ENCODE peak calls at places on chromosomes 13 and 19, in seven cellular contexts. One of them, this sample, is unnamed. For H3K4me1, the result is how much of the 10 kb centered on the place peaks cover.

GRCh38 chr19:35433448-35433847 is 14.6 kb upstream of the FFAR2 start:
- DNase-seq in CD8-positive, alpha-beta memory T cell: no peak
- DNase-seq in ovary: no peak
- DNase-seq in psoas muscle: no peak
- DNase-seq in tibial nerve: no peak
- DNase-seq in heart right ventricle: no peak
- DNase-seq in PC-9: no peak
- DNase-seq in this sample: no peak

GRCh38 chr19:38392707-38393308 is 4.3 kb downstream of the SPRED3 start:
- DNase-seq in CD8-positive, alpha-beta memory T cell: no peak
- DNase-seq in ovary: no peak
- DNase-seq in heart right ventricle: no peak
- DNase-seq in tibial nerve: no peak
- DNase-seq in psoas muscle: no peak
- DNase-seq in PC-9: no peak
- DNase-seq in this sample: no peak

GRCh38 chr13:33509642-33510229 is 224.2 kb upstream of the STARD13 start:
- DNase-seq in heart right ventricle: peak
- DNase-seq in ovary: no peak
- DNase-seq in CD8-positive, alpha-beta memory T cell: no peak
- DNase-seq in tibial nerve: no peak
- DNase-seq in psoas muscle: peak
- DNase-seq in PC-9: no peak
- DNase-seq in this sample: no peak

GRCh38 chr13:35712907-35713685 is 236.6 kb upstream of the MAB21L1 start:
- DNase-seq in psoas muscle: no peak
- DNase-seq in ovary: no peak
- DNase-seq in PC-9: peak
- DNase-seq in heart right ventricle: no peak
- DNase-seq in CD8-positive, alpha-beta memory T cell: no peak
- DNase-seq in tibial nerve: no peak
- DNase-seq in this sample: no peak

GRCh38 chr13:21694831-21695230 is 24.0 kb downstream of the FGF9 start:
- DNase-seq in heart right ventricle: no peak
- DNase-seq in psoas muscle: no peak
- DNase-seq in tibial nerve: no peak
- DNase-seq in CD8-positive, alpha-beta memory T cell: no peak
- DNase-seq in ovary: no peak
- DNase-seq in PC-9: no peak
- DNase-seq in this sample: no peak

GRCh38 chr19:33905937-33906577 is 109.4 kb downstream of the KCTD15 start:
- DNase-seq in psoas muscle: peak
- DNase-seq in tibial nerve: peak
- DNase-seq in ovary: peak
- DNase-seq in CD8-positive, alpha-beta memory T cell: no peak
- DNase-seq in heart right ventricle: peak
- DNase-seq in PC-9: no peak
- DNase-seq in this sample: no peak

GRCh38 chr19:2331601-2332246 is 3.2 kb downstream of the SPPL2B start:
- DNase-seq in CD8-positive, alpha-beta memory T cell: no peak
- DNase-seq in PC-9: no peak
- DNase-seq in psoas muscle: no peak
- DNase-seq in heart right ventricle: peak
- DNase-seq in tibial nerve: no peak
- DNase-seq in ovary: no peak
- DNase-seq in this sample: no peak

GRCh38 chr19:36547001-36547732 is 19.1 kb upstream of the ZNF260 start:
- DNase-seq in PC-9: peak
- DNase-seq in CD8-positive, alpha-beta memory T cell: no peak
- DNase-seq in psoas muscle: no peak
- DNase-seq in ovary: no peak
- DNase-seq in tibial nerve: no peak
- DNase-seq in heart right ventricle: no peak
- DNase-seq in this sample: no peak

GRCh38 chr13:74026753-74027152 is 107.5 kb downstream of the KLF12 start:
- DNase-seq in psoas muscle: no peak
- DNase-seq in ovary: no peak
- DNase-seq in tibial nerve: no peak
- DNase-seq in PC-9: no peak
- DNase-seq in heart right ventricle: no peak
- DNase-seq in CD8-positive, alpha-beta memory T cell: peak
- DNase-seq in this sample: peak

GRCh38 chr13:24226762-24227161 is 66.2 kb downstream of the SPATA13 start:
- DNase-seq in CD8-positive, alpha-beta memory T cell: no peak
- DNase-seq in ovary: no peak
- DNase-seq in PC-9: no peak
- DNase-seq in psoas muscle: no peak
- DNase-seq in tibial nerve: no peak
- DNase-seq in heart right ventricle: no peak
- DNase-seq in this sample: no peak

GRCh38 chr13:72599148-72599743 is 128.2 kb downstream of the MZT1 start:
- DNase-seq in heart right ventricle: no peak
- DNase-seq in tibial nerve: no peak
- DNase-seq in CD8-positive, alpha-beta memory T cell: no peak
- DNase-seq in ovary: no peak
- DNase-seq in PC-9: no peak
- DNase-seq in psoas muscle: no peak
- DNase-seq in this sample: no peak

GRCh38 chr19:47813304-47813994 is 8.3 kb upstream of the CRX start:
- DNase-seq in CD8-positive, alpha-beta memory T cell: peak
- DNase-seq in psoas muscle: peak
- DNase-seq in ovary: peak
- DNase-seq in heart right ventricle: peak
- DNase-seq in PC-9: peak
- DNase-seq in tibial nerve: peak
- DNase-seq in this sample: peak

GRCh38 chr19:21751379-21751778 is 16.0 kb downstream of the ZNF100 start:
- DNase-seq in psoas muscle: no peak
- DNase-seq in CD8-positive, alpha-beta memory T cell: no peak
- DNase-seq in PC-9: no peak
- DNase-seq in ovary: no peak
- DNase-seq in heart right ventricle: no peak
- DNase-seq in tibial nerve: no peak
- DNase-seq in this sample: no peak

GRCh38 chr13:27658569-27658968 is 36.9 kb downstream of the POLR1D start:
- DNase-seq in psoas muscle: no peak
- DNase-seq in PC-9: peak
- DNase-seq in tibial nerve: no peak
- DNase-seq in CD8-positive, alpha-beta memory T cell: no peak
- DNase-seq in ovary: no peak
- DNase-seq in heart right ventricle: no peak
- DNase-seq in this sample: no peak

GRCh38 chr19:5718032-5718578 is 1.8 kb downstream of the LONP1 start:
- DNase-seq in CD8-positive, alpha-beta memory T cell: no peak
- DNase-seq in heart right ventricle: no peak
- DNase-seq in ovary: no peak
- DNase-seq in PC-9: no peak
- DNase-seq in tibial nerve: no peak
- DNase-seq in psoas muscle: no peak
- DNase-seq in this sample: no peak

GRCh38 chr19:5717215-5717614 is 2.7 kb downstream of the LONP1 start:
- DNase-seq in PC-9: no peak
- DNase-seq in ovary: no peak
- DNase-seq in CD8-positive, alpha-beta memory T cell: no peak
- DNase-seq in tibial nerve: no peak
- DNase-seq in heart right ventricle: no peak
- DNase-seq in psoas muscle: no peak
- DNase-seq in this sample: no peak

GRCh38 chr19:5719961-5720790 is at the start of the genes CATSPERD and LONP1:
- DNase-seq in tibial nerve: peak
- DNase-seq in psoas muscle: peak
- DNase-seq in heart right ventricle: peak
- DNase-seq in PC-9: peak
- DNase-seq in CD8-positive, alpha-beta memory T cell: peak
- DNase-seq in ovary: peak
- DNase-seq in this sample: peak

GRCh38 chr19:5719274-5719960 is 529 bp downstream of the LONP1 start:
- DNase-seq in heart right ventricle: no peak
- DNase-seq in CD8-positive, alpha-beta memory T cell: peak
- DNase-seq in PC-9: no peak
- DNase-seq in ovary: no peak
- DNase-seq in psoas muscle: no peak
- DNase-seq in tibial nerve: no peak
- DNase-seq in this sample: peak

GRCh38 chr19:5718579-5719273 is 1.2 kb downstream of the LONP1 start:
- DNase-seq in ovary: no peak
- DNase-seq in CD8-positive, alpha-beta memory T cell: no peak
- DNase-seq in heart right ventricle: no peak
- DNase-seq in PC-9: peak
- DNase-seq in tibial nerve: no peak
- DNase-seq in psoas muscle: no peak
- DNase-seq in this sample: no peak
- H3K27ac ChIP-seq in ovary: no peak
- H3K27ac ChIP-seq in CD8-positive, alpha-beta memory T cell: peak
- H3K27ac ChIP-seq in heart right ventricle: peak
- H3K27ac ChIP-seq in PC-9: peak
- H3K27ac ChIP-seq in tibial nerve: peak
- H3K27ac ChIP-seq in psoas muscle: peak
- H3K27ac ChIP-seq in this sample: peak

DNA sequence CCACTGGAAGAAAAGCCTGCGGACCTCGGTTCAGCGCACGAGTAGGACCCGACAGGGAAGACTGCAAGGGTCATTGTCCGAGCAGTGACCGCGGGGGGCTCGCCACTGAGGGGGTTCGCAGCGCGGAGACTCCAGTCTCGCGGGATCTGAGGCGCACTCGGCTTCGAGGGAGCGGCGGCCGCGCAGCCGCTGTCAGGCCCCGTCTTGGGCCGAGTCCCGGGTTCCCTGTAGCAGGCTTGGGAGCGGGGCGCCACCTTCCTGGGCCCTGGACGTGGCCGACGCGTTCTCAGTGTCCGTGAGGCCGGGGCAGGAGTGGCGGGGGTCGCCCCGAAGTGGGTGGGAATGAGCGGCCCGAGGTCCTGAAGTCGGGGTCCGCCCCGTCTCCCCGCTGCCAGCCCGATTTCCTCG is 474 bp upstream of the FAM174C start:
- DNase-seq in CD8-positive, alpha-beta memory T cell: no peak
- DNase-seq in ovary: no peak
- DNase-seq in tibial nerve: no peak
- DNase-seq in heart right ventricle: no peak
- DNase-seq in PC-9: no peak
- DNase-seq in psoas muscle: no peak
- DNase-seq in this sample: no peak
- H3K4me1 ChIP-seq in CD8-positive, alpha-beta memory T cell: half or more
- H3K4me1 ChIP-seq in ovary: under half
- H3K4me1 ChIP-seq in tibial nerve: half or more
- H3K4me1 ChIP-seq in heart right ventricle: half or more
- H3K4me1 ChIP-seq in PC-9: under half
- H3K4me1 ChIP-seq in psoas muscle: half or more
- H3K4me1 ChIP-seq in this sample: half or more

GRCh38 chr19:13209797-13210775 is 59.9 kb downstream of the IER2 start:
- DNase-seq in tibial nerve: no peak
- DNase-seq in psoas muscle: no peak
- DNase-seq in PC-9: no peak
- DNase-seq in CD8-positive, alpha-beta memory T cell: no peak
- DNase-seq in heart right ventricle: no peak
- DNase-seq in ovary: no peak
- DNase-seq in this sample: no peak

GRCh38 chr19:13211426-13212308 is 61.5 kb downstream of the IER2 start:
- DNase-seq in ovary: no peak
- DNase-seq in heart right ventricle: no peak
- DNase-seq in CD8-positive, alpha-beta memory T cell: no peak
- DNase-seq in tibial nerve: no peak
- DNase-seq in PC-9: no peak
- DNase-seq in psoas muscle: no peak
- DNase-seq in this sample: no peak

GRCh38 chr19:13212759-13213330 is 62.6 kb downstream of the IER2 start:
- DNase-seq in CD8-positive, alpha-beta memory T cell: peak
- DNase-seq in psoas muscle: peak
- DNase-seq in tibial nerve: no peak
- DNase-seq in PC-9: peak
- DNase-seq in ovary: peak
- DNase-seq in heart right ventricle: peak
- DNase-seq in this sample: peak

GRCh38 chr19:13208964-13209796 is 59.0 kb downstream of the IER2 start:
- DNase-seq in ovary: no peak
- DNase-seq in CD8-positive, alpha-beta memory T cell: no peak
- DNase-seq in tibial nerve: no peak
- DNase-seq in psoas muscle: no peak
- DNase-seq in PC-9: no peak
- DNase-seq in heart right ventricle: no peak
- DNase-seq in this sample: no peak

GRCh38 chr19:13210941-13211340 is 60.7 kb downstream of the IER2 start:
- DNase-seq in heart right ventricle: no peak
- DNase-seq in psoas muscle: no peak
- DNase-seq in CD8-positive, alpha-beta memory T cell: no peak
- DNase-seq in ovary: no peak
- DNase-seq in tibial nerve: no peak
- DNase-seq in PC-9: no peak
- DNase-seq in this sample: no peak
- H3K4me3 ChIP-seq in heart right ventricle: no peak
- H3K4me3 ChIP-seq in psoas muscle: no peak
- H3K4me3 ChIP-seq in CD8-positive, alpha-beta memory T cell: no peak
- H3K4me3 ChIP-seq in ovary: no peak
- H3K4me3 ChIP-seq in tibial nerve: no peak
- H3K4me3 ChIP-seq in PC-9: no peak
- H3K4me3 ChIP-seq in this sample: no peak

GRCh38 chr13:48315981-48316380 is 12.4 kb downstream of the RB1 start:
- DNase-seq in CD8-positive, alpha-beta memory T cell: no peak
- DNase-seq in psoas muscle: no peak
- DNase-seq in PC-9: no peak
- DNase-seq in ovary: no peak
- DNase-seq in heart right ventricle: peak
- DNase-seq in tibial nerve: no peak
- DNase-seq in this sample: no peak

GRCh38 chr13:48318714-48319457 is 15.3 kb downstream of the RB1 start:
- DNase-seq in PC-9: no peak
- DNase-seq in heart right ventricle: peak
- DNase-seq in psoas muscle: no peak
- DNase-seq in ovary: peak
- DNase-seq in CD8-positive, alpha-beta memory T cell: no peak
- DNase-seq in tibial nerve: no peak
- DNase-seq in this sample: no peak

GRCh38 chr13:48318014-48318713 is 14.6 kb downstream of the RB1 start:
- DNase-seq in PC-9: no peak
- DNase-seq in psoas muscle: no peak
- DNase-seq in heart right ventricle: peak
- DNase-seq in ovary: no peak
- DNase-seq in tibial nerve: no peak
- DNase-seq in CD8-positive, alpha-beta memory T cell: no peak
- DNase-seq in this sample: no peak

GRCh38 chr13:48316826-48317510 is 13.4 kb downstream of the RB1 start:
- DNase-seq in CD8-positive, alpha-beta memory T cell: no peak
- DNase-seq in psoas muscle: no peak
- DNase-seq in PC-9: no peak
- DNase-seq in ovary: no peak
- DNase-seq in tibial nerve: no peak
- DNase-seq in heart right ventricle: peak
- DNase-seq in this sample: no peak

DNA sequence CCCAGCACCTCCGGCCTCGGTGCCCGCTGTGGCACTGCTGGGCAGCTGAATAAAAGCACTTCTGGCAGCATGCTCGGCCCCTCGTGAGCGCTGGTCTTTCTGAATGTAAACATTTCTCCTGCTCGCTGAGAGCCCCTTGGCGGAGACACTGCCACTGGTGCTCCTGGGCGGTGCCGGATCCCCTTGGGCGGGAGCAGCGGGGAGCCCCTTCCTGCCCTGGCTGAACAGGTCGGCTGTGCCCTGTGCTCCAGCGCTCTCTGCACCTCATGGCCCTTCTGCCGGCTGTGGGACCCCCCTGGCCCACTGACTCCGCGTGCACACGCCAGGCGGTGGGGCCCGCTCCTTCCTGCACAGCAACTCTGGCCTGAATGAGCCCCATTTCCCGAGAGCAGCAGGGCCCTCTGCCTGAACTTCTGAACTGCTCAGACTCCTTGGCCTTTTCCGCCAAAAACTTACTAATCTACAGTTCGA is 14.0 kb downstream of the RB1 start:
- DNase-seq in CD8-positive, alpha-beta memory T cell: no peak
- DNase-seq in PC-9: no peak
- DNase-seq in tibial nerve: no peak
- DNase-seq in ovary: no peak
- DNase-seq in psoas muscle: no peak
- DNase-seq in heart right ventricle: no peak
- DNase-seq in this sample: no peak
- H3K27ac ChIP-seq in CD8-positive, alpha-beta memory T cell: no peak
- H3K27ac ChIP-seq in PC-9: no peak
- H3K27ac ChIP-seq in tibial nerve: no peak
- H3K27ac ChIP-seq in ovary: no peak
- H3K27ac ChIP-seq in psoas muscle: no peak
- H3K27ac ChIP-seq in heart right ventricle: peak
- H3K27ac ChIP-seq in this sample: no peak

This sample was measured in effector memory CD4-positive, alpha-beta T cell.